ENCODE peak calls at places on chromosomes 16 and 17, in ten cellular contexts. I, H, V, N, A, Y, U, R, P and T are unnamed samples.

GRCh38 chr17:66276328-66276937 is 26.0 kb upstream of the PRKCA start:
- DNase-seq in V (peak; percentile 22), P (no peak), I (no peak), Y (peak; percentile 94), A (no peak), H (no peak), U (peak; percentile 45), N (peak; percentile 54), R (no peak), T (no peak)

GRCh38 chr17:68794636-68795503 is 160.3 kb downstream of the ABCA8 start:
- DNase-seq in U (peak; percentile 55), H (no peak), A (no peak), R (peak; percentile 73), V (peak; percentile 36), P (no peak), Y (peak; percentile 63), I (no peak), N (peak; percentile 71), T (no peak)

GRCh38 chr17:61451538-61452300 is 503 bp upstream of the TBX4 start:
- DNase-seq in I (no peak), H (no peak), A (no peak), U (no peak), P (no peak), R (no peak), Y (no peak), V (no peak), N (peak; percentile 27), T (no peak)

GRCh38 chr16:50591800-50592771 is 43.9 kb downstream of the NKD1 start:
- DNase-seq in Y (no peak), A (no peak), H (no peak), R (peak; percentile 87), N (no peak), U (no peak), P (no peak), I (no peak), V (no peak), T (peak; percentile 81)

GRCh38 chr17:80418589-80418988 is 3.6 kb downstream of the ENDOV start:
- DNase-seq in A (no peak), P (no peak), R (no peak), I (no peak), Y (no peak), N (no peak), H (no peak), U (no peak), V (no peak), T (no peak)

GRCh38 chr16:56984639-56985038 is 4.7 kb upstream of the NLRC5 start:
- DNase-seq in A (no peak), P (no peak), V (no peak), I (no peak), N (no peak), U (no peak), R (no peak), H (peak; percentile 51), Y (no peak), T (no peak)

GRCh38 chr17:6455321-6455705 is 11.1 kb downstream of the PIMREG start:
- DNase-seq in P (no peak), Y (peak; percentile 20), R (no peak), V (no peak), N (no peak), U (no peak), A (no peak), H (peak; percentile 44), I (peak; percentile 38), T (no peak)

GRCh38 chr16:1188781-1189189 is 35.9 kb downstream of the CACNA1H start:
- DNase-seq in Y (no peak), H (peak; percentile 56), V (peak; percentile 16), P (no peak), N (peak; percentile 66), A (no peak), U (peak; percentile 18), I (peak; percentile 6), R (no peak), T (peak; percentile 59)

GRCh38 chr16:15616068-15616467 is 26.9 kb downstream of the MARF1 start:
- DNase-seq in Y (no peak), H (no peak), N (no peak), A (no peak), P (no peak), R (no peak), U (no peak), I (no peak), V (no peak), T (no peak)

GRCh38 chr17:69451416-69452394 is 37.2 kb downstream of the MAP2K6 start:
- DNase-seq in U (no peak), H (no peak), Y (no peak), N (no peak), A (no peak), P (no peak), R (no peak), V (no peak), I (no peak), T (no peak)

GRCh38 chr16:20203277-20203676 is 124.0 kb downstream of the GP2 start:
- DNase-seq in N (no peak), U (no peak), R (no peak), I (no peak), V (no peak), H (no peak), P (no peak), Y (no peak), A (no peak), T (no peak)

GRCh38 chr16:29757950-29758466 is 12.2 kb upstream of the C16orf54 start:
- DNase-seq in N (peak; percentile 66), V (no peak), A (peak; percentile 32), P (no peak), I (no peak), U (no peak), H (no peak), Y (peak; percentile 88), R (no peak), T (no peak)

GRCh38 chr16:75476817-75477216 is 12.3 kb upstream of the TMEM170A start:
- DNase-seq in A (no peak), Y (no peak), U (no peak), V (no peak), I (no peak), N (no peak), R (no peak), P (no peak), H (no peak), T (no peak)

GRCh38 chr16:17633146-17633966 is 162.6 kb upstream of the XYLT1 start:
- DNase-seq in U (no peak), A (no peak), H (no peak), R (no peak), P (no peak), Y (no peak), N (peak; percentile 41), V (peak; percentile 1), I (no peak), T (peak; percentile 53)

GRCh38 chr16:848510-849253 is 48.1 kb upstream of the GNG13 start:
- DNase-seq in U (no peak), N (no peak), Y (no peak), H (no peak), R (no peak), P (no peak), I (no peak), V (no peak), A (no peak), T (no peak)

GRCh38 chr16:69195371-69196029 is 8.5 kb downstream of the SNTB2 start:
- DNase-seq in P (no peak), N (no peak), U (no peak), Y (no peak), V (no peak), H (no peak), A (no peak), R (no peak), I (no peak), T (no peak)

GRCh38 chr17:78563189-78564145 is 13.7 kb downstream of the DNAH17 start:
- DNase-seq in V (no peak), Y (no peak), I (no peak), A (no peak), U (no peak), N (peak; percentile 28), H (no peak), P (no peak), R (no peak), T (no peak)

GRCh38 chr16:4556580-4556979 is 440 bp downstream of the C16orf96 start:
- DNase-seq in P (no peak), A (no peak), H (no peak), N (no peak), V (no peak), R (no peak), Y (no peak), I (no peak), U (no peak), T (no peak)

GRCh38 chr16:70258946-70259345 is 7.2 kb upstream of the EXOSC6 start:
- DNase-seq in Y (no peak), I (no peak), N (no peak), P (no peak), H (no peak), A (no peak), U (no peak), R (no peak), V (no peak), T (peak; percentile 35)

GRCh38 chr16:11913425-11914079 is 2.2 kb downstream of the GSPT1 start:
- DNase-seq in R (no peak), N (peak; percentile 72), P (no peak), A (no peak), U (peak; percentile 45), Y (no peak), V (peak; percentile 27), I (no peak), H (no peak), T (no peak)

GRCh38 chr17:81481011-81481799 is 31.4 kb downstream of the ACTG1 start:
- DNase-seq in R (peak; percentile 82), V (no peak), Y (peak; percentile 44), A (no peak), N (peak; percentile 75), U (peak; percentile 30), H (peak; percentile 64), P (peak; percentile 35), I (peak; percentile 27), T (no peak)

GRCh38 chr17:42301022-42301421 is 12.7 kb downstream of the STAT5A start:
- DNase-seq in I (no peak), V (no peak), R (no peak), P (no peak), U (no peak), Y (no peak), H (no peak), N (no peak), A (no peak), T (no peak)

GRCh38 chr17:57277923-57278604 is 21.7 kb downstream of the MSI2 start:
- DNase-seq in P (no peak), U (no peak), R (no peak), H (peak; percentile 36), V (no peak), I (no peak), Y (no peak), A (no peak), N (no peak), T (no peak)

GRCh38 chr17:16106161-16106891 is 106.7 kb downstream of the TTC19 start:
- DNase-seq in A (no peak), Y (peak; percentile 86), V (no peak), N (peak; percentile 57), P (no peak), R (no peak), H (no peak), I (no peak), U (peak; percentile 94), T (no peak)

GRCh38 chr17:17837966-17838962 is 1.5 kb upstream of the SREBF1 start:
- DNase-seq in U (peak; percentile 69), I (no peak), P (no peak), H (no peak), R (peak; percentile 26), A (no peak), V (peak; percentile 19), N (peak; percentile 73), Y (no peak), T (peak; percentile 84)

GRCh38 chr16:78005881-78006280 is 16.5 kb upstream of the CLEC3A start:
- DNase-seq in V (no peak), P (no peak), N (peak; percentile 7), A (no peak), U (no peak), Y (no peak), I (no peak), H (no peak), R (no peak), T (no peak)

GRCh38 chr17:49739662-49740271 is 24.2 kb downstream of the FAM117A start:
- DNase-seq in V (no peak), U (no peak), H (peak; percentile 85), I (peak; percentile 95), N (no peak), Y (peak; percentile 97), A (no peak), P (peak; percentile 90), R (no peak), T (peak; percentile 84)

GRCh38 chr17:78716814-78717393 is 65.2 kb downstream of the CYTH1 start:
- DNase-seq in V (peak; percentile 18), I (no peak), Y (no peak), A (no peak), H (no peak), R (peak; percentile 92), N (peak; percentile 78), P (no peak), U (peak; percentile 50), T (no peak)